ENCODE peak calls at places on chromosomes 3 and 15, in nine cellular contexts. J is HEK293T; R is ureter; S is SHP77; H is CD4-positive, CD25-positive, alpha-beta regulatory T cell; Z is Daoy; C is neuronal stem cell; Y is GM12864; K is NCI-H1105. F is an unnamed sample.
A peak's percentile ranks its signal among the peaks of the same experiment; 100 is the strongest.

GRCh38 chr15:37774961-37775360 is 159.5 kb upstream of the TMCO5A start:
- DNase-seq in R (no peak), H (no peak), Y (no peak), Z (no peak), J (no peak), S (no peak), K (no peak), C (no peak), F (no peak)

GRCh38 chr3:71112576-71112975 is 471.0 kb downstream of the FOXP1 start:
- DNase-seq in K (no peak), S (no peak), R (no peak), H (no peak), C (no peak), Z (no peak), Y (no peak), J (no peak), F (no peak)

GRCh38 chr15:35288580-35288979 is 203.5 kb upstream of the NANOGP8 start:
- DNase-seq in J (no peak), Z (no peak), K (no peak), R (no peak), C (no peak), H (no peak), Y (no peak), S (no peak), F (no peak)

GRCh38 chr15:40550381-40551037 is 14.3 kb downstream of the CCDC32 start:
- DNase-seq in C (no peak), H (no peak), Y (peak; percentile 78), S (no peak), Z (no peak), J (no peak), R (no peak), K (no peak), F (no peak)

GRCh38 chr15:27681038-27681437 is 418.1 kb downstream of the OCA2 start:
- DNase-seq in Z (no peak), C (no peak), R (no peak), Y (no peak), H (no peak), S (peak; percentile 21), J (no peak), K (no peak), F (peak; percentile 19)

GRCh38 chr3:110027446-110027845 is 690.1 kb upstream of the DPPA4 start:
- DNase-seq in J (no peak), S (no peak), C (no peak), H (no peak), R (no peak), Y (no peak), K (no peak), Z (no peak), F (peak; percentile 4)

GRCh38 chr3:139140553-139140952 is 95.9 kb upstream of the PRR23C start:
- DNase-seq in R (no peak), Y (no peak), J (no peak), C (no peak), H (no peak), K (no peak), S (no peak), Z (no peak), F (no peak)

GRCh38 chr3:121703973-121704372 is 43.3 kb upstream of the HCLS1 start:
- DNase-seq in R (no peak), J (no peak), K (no peak), H (no peak), S (no peak), Y (no peak), Z (no peak), C (no peak), F (no peak)

GRCh38 chr3:54511766-54512365 is 389.5 kb downstream of the CACNA2D3 start:
- DNase-seq in J (no peak), C (no peak), S (no peak), Y (no peak), R (no peak), K (no peak), Z (no peak), H (no peak), F (peak; percentile 66)